ENCODE peak calls at places on chromosomes 1 and 21, in nine cellular contexts. C is fibroblast of lung, P is psoas muscle, W is endodermal cell, L is neural progenitor cell, I is transverse colon, Y is upper lobe of left lung, T is hepatocyte, M is ovary. X is an unnamed sample.

GRCh38 chr1:14850563-14850962 is 252.1 kb downstream of the KAZN start:
- DNase-seq in C (peak), P (no peak), W (peak), L (no peak), I (no peak), Y (no peak), T (peak), M (no peak), X (peak)

GRCh38 chr1:39540504-39541031 is 36.0 kb downstream of the PABPC4 start:
- DNase-seq in C (peak), P (peak), W (no peak), L (no peak), I (peak), Y (peak), T (no peak), M (peak), X (no peak)

GRCh38 chr1:202713110-202713509 is 2.9 kb upstream of the SYT2 start:
- DNase-seq in C (no peak), P (no peak), W (no peak), L (peak), I (no peak), Y (no peak), T (peak), M (no peak), X (peak)

GRCh38 chr1:223621312-223621734 is 44.2 kb downstream of the CAPN8 start:
- DNase-seq in C (no peak), P (no peak), W (no peak), L (no peak), I (no peak), Y (peak), T (no peak), M (no peak), X (no peak)

GRCh38 chr1:17719874-17720273 is 35.3 kb upstream of the ACTL8 start:
- DNase-seq in C (no peak), P (no peak), W (no peak), L (no peak), I (no peak), Y (no peak), T (no peak), M (no peak), X (no peak)

GRCh38 chr1:247437551-247438535 is 20.1 kb downstream of the OR2B11 start:
- DNase-seq in C (no peak), P (no peak), W (no peak), L (no peak), I (peak), Y (no peak), T (peak), M (no peak), X (no peak)

GRCh38 chr1:32881871-32882850 is 4.1 kb upstream of the HPCA start:
- DNase-seq in C (no peak), P (peak), W (no peak), L (no peak), I (no peak), Y (no peak), T (no peak), M (no peak), X (no peak)

GRCh38 chr1:199089393-199090122 is 450.7 kb downstream of the PTPRC start:
- DNase-seq in C (no peak), P (no peak), W (no peak), L (no peak), I (no peak), Y (no peak), T (no peak), M (no peak), X (no peak)

GRCh38 chr1:181033128-181033798 is 520 bp upstream of the MR1 start:
- DNase-seq in C (peak), P (no peak), W (no peak), L (no peak), I (peak), Y (peak), T (peak), M (peak), X (peak)

GRCh38 chr1:30879940-30880339 is 28.6 kb downstream of the SDC3 start:
- DNase-seq in C (no peak), P (no peak), W (peak), L (peak), I (no peak), Y (no peak), T (peak), M (no peak), X (no peak)

GRCh38 chr1:53314096-53314495 is 13.8 kb downstream of the LRP8 start:
- DNase-seq in C (no peak), P (peak), W (no peak), L (no peak), I (no peak), Y (no peak), T (no peak), M (no peak), X (no peak)

GRCh38 chr1:11707621-11708276 is 16.2 kb downstream of the DRAXIN start:
- DNase-seq in C (no peak), P (peak), W (peak), L (no peak), I (peak), Y (peak), T (peak), M (no peak), X (no peak)

GRCh38 chr1:68331117-68331865 is 99.0 kb upstream of the WLS start:
- DNase-seq in C (peak), P (no peak), W (no peak), L (no peak), I (no peak), Y (no peak), T (no peak), M (no peak), X (peak)

GRCh38 chr1:190615818-190616217 is 138.2 kb upstream of the BRINP3 start:
- DNase-seq in C (no peak), P (no peak), W (peak), L (no peak), I (no peak), Y (no peak), T (no peak), M (no peak), X (no peak)

GRCh38 chr21:41612674-41613250 is 104.8 kb upstream of the TMPRSS2 start:
- DNase-seq in C (peak), P (peak), W (peak), L (peak), I (peak), Y (peak), T (peak), M (peak), X (peak)

GRCh38 chr1:82632164-82632563 is 831.4 kb downstream of the ADGRL2 start:
- DNase-seq in C (no peak), P (no peak), W (no peak), L (no peak), I (no peak), Y (no peak), T (no peak), M (no peak), X (peak)

GRCh38 chr21:45292399-45293213 is 4.9 kb upstream of the POFUT2 start:
- DNase-seq in C (peak), P (peak), W (peak), L (peak), I (peak), Y (peak), T (peak), M (peak), X (peak)

GRCh38 chr21:26026113-26026512 is 144.5 kb downstream of the APP start:
- DNase-seq in C (no peak), P (no peak), W (no peak), L (no peak), I (no peak), Y (no peak), T (no peak), M (no peak), X (no peak)

GRCh38 chr1:162859210-162859609 is 1.8 kb downstream of the CCDC190 start:
- DNase-seq in C (no peak), P (no peak), W (no peak), L (peak), I (no peak), Y (no peak), T (no peak), M (no peak), X (no peak)

GRCh38 chr21:32359719-32360260 is 33.0 kb downstream of the URB1 start:
- DNase-seq in C (no peak), P (no peak), W (no peak), L (no peak), I (no peak), Y (no peak), T (no peak), M (no peak), X (no peak)

GRCh38 chr1:59431566-59432294 is 134.8 kb downstream of the FGGY start:
- DNase-seq in C (no peak), P (no peak), W (no peak), L (no peak), I (no peak), Y (no peak), T (no peak), M (no peak), X (peak)

GRCh38 chr1:181504294-181505115 is 21.2 kb downstream of the CACNA1E start:
- DNase-seq in C (no peak), P (no peak), W (peak), L (peak), I (no peak), Y (no peak), T (peak), M (no peak), X (no peak)

GRCh38 chr1:160779662-160780397 is 16.1 kb upstream of the LY9 start:
- DNase-seq in C (no peak), P (no peak), W (peak), L (peak), I (peak), Y (no peak), T (peak), M (no peak), X (no peak)

GRCh38 chr1:209443975-209444651 is 139.4 kb upstream of the CAMK1G start:
- DNase-seq in C (no peak), P (no peak), W (no peak), L (no peak), I (no peak), Y (no peak), T (no peak), M (no peak), X (no peak)

GRCh38 chr1:220113136-220113695 is 19.3 kb downstream of the IARS2 start:
- DNase-seq in C (peak), P (no peak), W (no peak), L (peak), I (no peak), Y (no peak), T (peak), M (no peak), X (peak)

GRCh38 chr1:230191079-230191478 is 124.0 kb downstream of the GALNT2 start:
- DNase-seq in C (peak), P (peak), W (no peak), L (no peak), I (peak), Y (peak), T (peak), M (peak), X (no peak)

GRCh38 chr1:185694081-185694480 is 40.1 kb upstream of the HMCN1 start:
- DNase-seq in C (peak), P (no peak), W (no peak), L (no peak), I (peak), Y (peak), T (peak), M (no peak), X (no peak)

DNA sequence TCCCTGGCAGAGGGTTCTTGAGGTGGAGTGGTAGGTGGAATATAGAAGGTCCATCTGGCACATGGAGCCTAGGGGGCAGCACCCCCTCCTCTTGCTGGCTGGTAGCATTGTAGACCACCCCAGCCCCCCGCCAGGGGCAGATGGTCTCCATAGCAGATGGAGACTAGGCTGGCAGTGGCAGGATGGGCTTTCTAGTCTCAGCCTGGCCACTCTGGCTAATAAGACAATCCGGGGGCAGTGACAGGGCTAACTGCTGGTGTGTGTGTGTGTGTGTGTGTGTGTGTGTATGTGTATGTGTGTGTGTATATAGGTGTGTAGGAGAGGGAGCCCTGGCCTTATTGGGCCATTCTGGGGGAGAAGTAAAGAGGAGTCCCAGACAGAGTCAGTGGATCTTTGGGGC is 16.1 kb downstream of the UTP11 start:
- DNase-seq in C (no peak), P (no peak), W (peak), L (no peak), I (no peak), Y (no peak), T (no peak), M (no peak), X (no peak)
- TF ChIP-seq CTCF in C (peak), P (no peak), W (peak), L (no peak), I (no peak), Y (no peak), T (no peak), M (no peak), X (no peak)

GRCh38 chr1:153561401-153561985 is 4.2 kb downstream of the S100A2 start:
- DNase-seq in C (no peak), P (peak), W (no peak), L (no peak), I (no peak), Y (no peak), T (no peak), M (no peak), X (no peak)

GRCh38 chr1:153560241-153560640 is 5.4 kb downstream of the S100A2 start:
- DNase-seq in C (no peak), P (no peak), W (no peak), L (no peak), I (no peak), Y (no peak), T (no peak), M (no peak), X (no peak)

GRCh38 chr1:153563339-153563952 is 2.2 kb downstream of the S100A2 start:
- DNase-seq in C (no peak), P (peak), W (no peak), L (no peak), I (no peak), Y (no peak), T (no peak), M (no peak), X (no peak)

GRCh38 chr1:153557877-153558276 is 7.8 kb downstream of the S100A2 start:
- DNase-seq in C (no peak), P (no peak), W (no peak), L (no peak), I (no peak), Y (no peak), T (no peak), M (no peak), X (no peak)

GRCh38 chr1:153560771-153561170 is 4.9 kb downstream of the S100A2 start:
- DNase-seq in C (no peak), P (no peak), W (no peak), L (no peak), I (no peak), Y (no peak), T (no peak), M (no peak), X (no peak)
- H3K27ac ChIP-seq in C (no peak), P (no peak), W (no peak), L (no peak), I (no peak), Y (no peak), T (no peak), M (peak), X (peak)

GRCh38 chr21:15839601-15840000 is 109.8 kb downstream of the USP25 start:
- DNase-seq in C (no peak), P (no peak), W (no peak), L (no peak), I (no peak), Y (no peak), T (no peak), M (no peak), X (no peak)
- TF ChIP-seq CTCF in C (no peak), P (no peak), W (no peak), L (no peak), I (no peak), Y (no peak), T (no peak), M (no peak), X (no peak)

GRCh38 chr21:37762606-37763005 is 153.7 kb downstream of the KCNJ6 start:
- DNase-seq in C (peak), P (no peak), W (peak), L (peak), I (no peak), Y (no peak), T (no peak), M (no peak), X (no peak)
- H3K27ac ChIP-seq in C (no peak), P (no peak), W (no peak), L (no peak), I (no peak), Y (no peak), T (no peak), M (no peak), X (no peak)

GRCh38 chr1:234111458-234112142 is 207.1 kb downstream of the SLC35F3 start:
- DNase-seq in C (peak), P (no peak), W (peak), L (peak), I (no peak), Y (peak), T (peak), M (no peak), X (no peak)

GRCh38 chr1:234118911-234119310 is 214.4 kb downstream of the SLC35F3 start:
- DNase-seq in C (no peak), P (no peak), W (no peak), L (no peak), I (no peak), Y (no peak), T (no peak), M (no peak), X (no peak)

GRCh38 chr1:234109840-234110239 is 205.4 kb downstream of the SLC35F3 start:
- DNase-seq in C (no peak), P (no peak), W (no peak), L (no peak), I (no peak), Y (no peak), T (no peak), M (no peak), X (no peak)

GRCh38 chr1:234120327-234120944 is 216.0 kb downstream of the SLC35F3 start:
- DNase-seq in C (no peak), P (no peak), W (no peak), L (no peak), I (no peak), Y (no peak), T (no peak), M (no peak), X (no peak)

DNA sequence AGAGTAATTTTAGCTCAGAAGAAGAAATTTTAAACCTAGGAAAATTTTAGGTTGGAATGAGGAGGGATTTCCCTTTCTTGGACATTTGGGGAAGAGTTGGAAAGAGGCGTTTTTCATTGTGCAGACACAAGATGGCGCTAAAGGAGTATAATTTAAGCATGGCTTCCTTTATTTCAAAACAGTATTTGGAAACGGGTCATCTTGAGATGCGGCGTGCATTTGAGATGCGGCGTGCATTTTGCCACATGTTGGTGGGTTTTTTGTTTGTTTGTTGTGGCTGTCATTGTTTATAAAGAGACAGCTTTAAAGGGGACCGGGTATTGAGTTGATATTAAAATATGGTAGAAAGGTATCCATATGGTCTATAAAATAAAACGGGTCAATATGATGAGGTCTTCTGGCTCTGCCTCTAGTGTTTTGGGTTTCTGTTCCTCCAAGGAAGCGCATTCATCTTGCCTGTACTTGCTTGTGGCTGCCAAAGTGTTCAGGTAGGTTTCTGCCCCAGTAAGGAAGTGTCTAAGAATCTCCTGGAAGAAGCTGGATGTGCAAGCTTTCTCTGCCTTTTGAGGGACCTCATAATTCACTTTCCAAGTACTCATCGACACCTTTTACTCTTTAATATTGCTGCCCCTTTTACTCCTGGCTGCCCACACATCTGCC is 210.3 kb downstream of the SLC35F3 start:
- DNase-seq in C (peak), P (no peak), W (peak), L (peak), I (peak), Y (no peak), T (peak), M (peak), X (peak)
- TF ChIP-seq CTCF in C (peak), P (peak), W (peak), L (peak), I (peak), Y (peak), T (peak), M (peak), X (peak)

DNA sequence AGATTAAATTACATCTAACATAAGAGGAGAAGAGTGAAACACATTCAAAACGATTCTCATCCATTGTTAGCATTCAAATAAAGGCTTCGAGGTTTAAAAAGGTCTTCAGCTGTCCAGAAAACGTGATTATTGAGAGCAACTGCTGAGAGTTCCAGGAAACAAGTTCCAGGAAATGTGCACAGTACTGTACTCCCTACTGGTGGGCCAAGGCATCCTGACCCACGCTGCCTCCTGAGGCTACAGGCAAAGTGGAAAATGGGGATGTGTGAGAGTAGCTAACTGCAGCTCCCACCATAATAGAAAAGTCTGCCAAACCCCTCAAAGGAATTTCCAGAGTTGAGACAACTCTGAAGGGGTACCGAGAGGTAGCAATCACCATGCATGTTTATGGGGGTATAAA is 2.0 kb downstream of the VAV3 start:
- DNase-seq in C (no peak), P (no peak), W (peak), L (no peak), I (no peak), Y (no peak), T (no peak), M (no peak), X (no peak)
- H3K27ac ChIP-seq in C (no peak), P (no peak), W (no peak), L (no peak), I (no peak), Y (peak), T (no peak), M (no peak), X (no peak)

GRCh38 chr1:100351095-100351884 is 1.0 kb upstream of the CDC14A start:
- DNase-seq in C (peak), P (peak), W (peak), L (peak), I (peak), Y (peak), T (peak), M (peak), X (peak)
- TF ChIP-seq CTCF in C (no peak), P (peak), W (peak), L (peak), I (peak), Y (peak), T (peak), M (no peak), X (peak)

DNA sequence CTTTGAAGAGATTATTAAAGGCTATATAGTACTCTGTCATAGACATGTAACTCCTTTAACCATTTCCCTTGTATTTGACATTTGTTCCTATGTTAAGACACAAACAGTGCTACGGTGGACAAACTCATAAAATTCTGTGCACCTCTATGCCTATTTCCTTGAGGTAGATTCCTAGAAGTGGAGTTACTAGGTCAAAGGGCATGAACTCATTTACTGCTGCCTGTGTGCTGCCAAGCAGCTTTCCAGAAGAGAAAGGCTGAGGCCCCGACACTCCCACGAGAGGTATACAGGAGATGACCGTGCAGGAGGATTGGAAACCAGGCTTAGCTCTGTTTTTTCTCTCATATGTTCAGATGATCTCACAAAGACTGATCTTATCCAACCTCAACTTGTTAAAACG is 34.4 kb upstream of the TENT5C start:
- DNase-seq in C (no peak), P (no peak), W (no peak), L (no peak), I (peak), Y (no peak), T (no peak), M (no peak), X (no peak)
- H3K27ac ChIP-seq in C (no peak), P (no peak), W (no peak), L (no peak), I (peak), Y (no peak), T (peak), M (no peak), X (no peak)

X was measured in RWPE1.